ENCODE peak calls at places on chromosomes 16 and 17, in eight cellular contexts. S, Z, X, E, Q, P, V and Y are unnamed samples.

GRCh38 chr16:19165101-19165500 is 2.9 kb upstream of the SYT17 start:
- DNase-seq in Z (no peak), S (no peak), Q (no peak), E (no peak), V (no peak), X (no peak), P (no peak), Y (no peak)

GRCh38 chr17:73189417-73190099 is 3.3 kb upstream of the COG1 start:
- DNase-seq in Z (peak), E (peak), X (no peak), V (peak), Q (peak), P (peak), S (peak), Y (no peak)

GRCh38 chr17:28216528-28216927 is 102.5 kb upstream of the TMEM97 start:
- DNase-seq in S (peak), X (no peak), Q (no peak), Z (peak), V (no peak), E (no peak), P (no peak), Y (no peak)

GRCh38 chr17:40415390-40415789 is 2.3 kb downstream of the TOP2A start:
- DNase-seq in Z (no peak), P (no peak), V (no peak), E (no peak), Q (peak), S (peak), X (no peak), Y (no peak)

GRCh38 chr17:82257473-82257872 is 16.0 kb downstream of the CSNK1D start:
- DNase-seq in X (peak), P (peak), V (no peak), Q (no peak), S (peak), Z (no peak), E (no peak), Y (peak)

GRCh38 chr17:40303706-40304450 is 5.1 kb upstream of the RARA start:
- DNase-seq in X (peak), Z (peak), S (peak), P (no peak), Q (no peak), V (no peak), E (no peak), Y (no peak)

GRCh38 chr16:89191033-89191900 is 9.1 kb downstream of the SLC22A31 start:
- DNase-seq in V (peak), X (peak), E (no peak), P (no peak), Z (no peak), S (no peak), Q (no peak), Y (peak)

GRCh38 chr16:6977291-6977690 is 355.4 kb upstream of the RBFOX1 start:
- DNase-seq in S (no peak), V (no peak), X (no peak), P (no peak), E (no peak), Z (no peak), Q (no peak), Y (no peak)

GRCh38 chr17:32331243-32332040 is 10.5 kb downstream of the C17orf75 start:
- DNase-seq in Q (no peak), P (no peak), V (no peak), S (no peak), E (no peak), X (no peak), Z (no peak), Y (no peak)

GRCh38 chr17:76627510-76627909 is 16.0 kb downstream of the ST6GALNAC1 start:
- DNase-seq in X (no peak), S (no peak), P (no peak), Z (no peak), E (no peak), Q (no peak), V (no peak), Y (no peak)

GRCh38 chr17:47120521-47121095 is 68.5 kb downstream of the CDC27 start:
- DNase-seq in P (no peak), S (no peak), E (no peak), V (no peak), Q (no peak), Z (no peak), X (no peak), Y (no peak)

GRCh38 chr16:23466162-23466885 is 13.3 kb upstream of the COG7 start:
- DNase-seq in S (peak), E (no peak), V (no peak), Q (no peak), Z (no peak), X (peak), P (no peak), Y (no peak)

GRCh38 chr16:67384778-67385510 is 8.4 kb downstream of the TPPP3 start:
- DNase-seq in E (no peak), P (no peak), X (no peak), V (no peak), Z (peak), Q (no peak), S (peak), Y (no peak)

GRCh38 chr17:75260679-75261335 is 599 bp downstream of the GGA3 start:
- DNase-seq in S (no peak), V (no peak), X (no peak), E (no peak), P (no peak), Z (no peak), Q (no peak), Y (no peak)

GRCh38 chr16:55566432-55567175 is at the start of gene CAPNS2:
- DNase-seq in Q (peak), P (no peak), E (no peak), V (no peak), S (no peak), X (no peak), Z (no peak), Y (no peak)

GRCh38 chr16:46627746-46628145 is 6.6 kb upstream of the SHCBP1 start:
- DNase-seq in V (no peak), P (no peak), X (no peak), Z (no peak), Q (peak), S (no peak), E (no peak), Y (no peak)

GRCh38 chr17:6138761-6139446 is 68.7 kb downstream of the WSCD1 start:
- DNase-seq in P (no peak), Z (no peak), Q (no peak), E (no peak), X (no peak), V (no peak), S (no peak), Y (no peak)

GRCh38 chr17:81440511-81441244 is 45.4 kb downstream of the BAHCC1 start:
- DNase-seq in Q (peak), S (no peak), V (peak), X (no peak), E (peak), Z (no peak), P (peak), Y (no peak)

DNA sequence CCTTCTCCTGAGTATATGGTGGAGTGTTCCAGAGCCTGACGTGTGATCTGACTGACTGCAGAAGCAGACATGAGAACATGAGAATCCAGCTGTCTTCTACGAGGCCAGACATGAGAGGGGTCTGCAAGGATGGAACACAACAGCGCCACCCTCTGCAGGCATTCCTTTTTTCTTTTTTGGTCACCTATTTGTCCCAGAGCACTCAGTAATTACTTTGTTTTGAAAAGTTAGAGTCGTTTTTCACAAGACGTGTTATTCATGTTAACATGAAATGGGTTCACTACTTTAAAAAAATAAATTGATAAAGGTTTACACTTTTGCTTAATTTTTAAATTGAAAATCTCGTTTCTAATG is 43.8 kb upstream of the ATP2A3 start:
- DNase-seq in P (no peak), Z (no peak), E (no peak), X (no peak), S (peak), V (peak), Q (peak), Y (no peak)
- TF ChIP-seq CTCF in P (no peak), Z (no peak), E (no peak), X (no peak), S (peak), V (peak), Q (peak), Y (no peak)

GRCh38 chr16:54291981-54292487 is 5.4 kb upstream of the IRX3 start:
- DNase-seq in X (no peak), V (no peak), E (no peak), S (no peak), Q (no peak), Z (no peak), P (no peak), Y (no peak)
- TF ChIP-seq CTCF in X (no peak), V (no peak), E (no peak), S (no peak), Q (no peak), Z (no peak), P (no peak), Y (no peak)

GRCh38 chr17:45984368-45984767 is 14.7 kb upstream of the STH start:
- DNase-seq in Z (no peak), X (peak), V (no peak), P (no peak), S (no peak), E (no peak), Q (no peak), Y (no peak)
- TF ChIP-seq CTCF in Z (no peak), X (no peak), V (no peak), P (no peak), S (no peak), E (no peak), Q (no peak), Y (no peak)

GRCh38 chr16:2487517-2487842 is 12.6 kb downstream of the TBC1D24 start:
- DNase-seq in S (no peak), E (no peak), V (no peak), P (no peak), Q (no peak), X (no peak), Z (no peak), Y (no peak)

GRCh38 chr16:2487903-2488531 is 13.1 kb downstream of the TBC1D24 start:
- DNase-seq in X (no peak), Q (no peak), V (no peak), E (no peak), S (no peak), Z (no peak), P (no peak), Y (no peak)

GRCh38 chr16:2485811-2486507 is 11.0 kb downstream of the TBC1D24 start:
- DNase-seq in S (no peak), X (no peak), P (no peak), Q (no peak), V (no peak), E (no peak), Z (no peak), Y (no peak)

GRCh38 chr16:2484898-2485508 is 10.1 kb downstream of the TBC1D24 start:
- DNase-seq in X (no peak), Z (no peak), S (no peak), P (no peak), E (no peak), V (no peak), Q (peak), Y (no peak)

GRCh38 chr16:2486645-2487516 is 12.0 kb downstream of the TBC1D24 start:
- DNase-seq in Q (no peak), X (peak), V (no peak), E (no peak), S (no peak), P (no peak), Z (peak), Y (peak)
- TF ChIP-seq CTCF in Q (no peak), X (peak), V (no peak), E (no peak), S (no peak), P (no peak), Z (no peak), Y (no peak)

DNA sequence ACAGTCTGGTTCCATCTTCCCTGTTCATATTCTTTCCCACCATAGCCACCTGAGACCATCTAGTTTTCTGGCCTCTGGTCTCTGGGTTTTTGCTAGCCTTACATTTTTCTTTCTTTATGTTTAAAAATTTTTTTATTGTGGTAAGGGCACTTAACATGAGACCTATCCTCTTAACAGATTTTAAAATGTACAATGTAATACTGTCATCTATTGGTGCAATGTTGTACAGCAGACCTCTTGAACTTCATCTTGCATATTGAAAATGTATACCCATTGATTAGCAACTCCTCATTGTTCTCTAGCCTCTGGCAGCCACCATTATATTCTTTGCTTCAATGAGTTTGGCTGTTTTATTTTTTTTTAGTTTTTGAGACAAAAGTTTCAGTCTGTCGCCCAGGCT is 39.2 kb downstream of the ITGAM start:
- DNase-seq in E (no peak), P (no peak), Q (peak), X (no peak), V (no peak), S (peak), Z (no peak), Y (no peak)
- TF ChIP-seq CTCF in E (no peak), P (no peak), Q (peak), X (peak), V (no peak), S (peak), Z (no peak), Y (no peak)